ENCODE peak calls at places on chromosome 3, in seven cellular contexts. Y is NCI-H345, G is lower lobe of right lung, R is tibial artery, Z is HAP-1, X is H7, K is HTR-8/SVneo. P is an unnamed sample.

GRCh38 chr3:61929631-61930030 is 368.3 kb downstream of the PTPRG start:
- DNase-seq in Y (no peak), G (no peak), R (no peak), Z (no peak), X (no peak), K (no peak), P (no peak)

GRCh38 chr3:191997093-191997492 is 536.1 kb downstream of the PYDC2 start:
- DNase-seq in Y (no peak), G (no peak), R (no peak), Z (no peak), X (no peak), K (no peak), P (no peak)

GRCh38 chr3:177881330-177881729 is 654.9 kb upstream of the KCNMB2 start:
- DNase-seq in Y (no peak), G (no peak), R (no peak), Z (no peak), X (no peak), K (no peak), P (no peak)

GRCh38 chr3:143901105-143901504 is 52.8 kb upstream of the SLC9A9 start:
- DNase-seq in Y (no peak), G (no peak), R (no peak), Z (no peak), X (no peak), K (no peak), P (no peak)

GRCh38 chr3:127365383-127365782 is 77.5 kb upstream of the PRR20G start:
- DNase-seq in Y (no peak), G (no peak), R (no peak), Z (no peak), X (no peak), K (no peak), P (no peak)

GRCh38 chr3:128466840-128467541 is at the start of gene DNAJB8:
- DNase-seq in Y (no peak), G (no peak), R (no peak), Z (no peak), X (no peak), K (no peak), P (no peak)

GRCh38 chr3:39346785-39347585 is 17.5 kb downstream of the CCR8 start:
- DNase-seq in Y (no peak), G (no peak), R (no peak), Z (no peak), X (no peak), K (no peak), P (no peak)

GRCh38 chr3:115912372-115912771 is 289.1 kb downstream of the GAP43 start:
- DNase-seq in Y (no peak), G (no peak), R (no peak), Z (no peak), X (no peak), K (no peak), P (no peak)

GRCh38 chr3:197501496-197501878 is 54.3 kb downstream of the BDH1 start:
- DNase-seq in Y (no peak), G (no peak), R (no peak), Z (peak; percentile 45), X (peak; percentile 59), K (no peak), P (no peak)

P was measured in NCI-H2227 treated with DMSO at 0.1 percent for 48 hours.